ENCODE peak calls at places on chromosomes 3 and 15, in four cellular contexts. One of them, this sample, is unnamed.

GRCh38 chr3:79461129-79461792 is 306.5 kb downstream of the ROBO1 start:
- DNase-seq in SK-N-SH: peak; percentile 3
- DNase-seq in HFFc6: no peak
- DNase-seq in WERI-Rb-1: no peak
- DNase-seq in this sample: no peak

GRCh38 chr3:17910922-17911321 is 168.5 kb upstream of the TBC1D5 start:
- DNase-seq in HFFc6: no peak
- DNase-seq in SK-N-SH: no peak
- DNase-seq in WERI-Rb-1: no peak
- DNase-seq in this sample: no peak

GRCh38 chr3:156492801-156493261 is 62.1 kb downstream of the SSR3 start:
- DNase-seq in HFFc6: no peak
- DNase-seq in SK-N-SH: no peak
- DNase-seq in WERI-Rb-1: no peak
- DNase-seq in this sample: no peak

GRCh38 chr3:126982522-126983175 is at the start of gene PLXNA1:
- DNase-seq in SK-N-SH: peak; percentile 97
- DNase-seq in HFFc6: peak; percentile 55
- DNase-seq in WERI-Rb-1: peak; percentile 75
- DNase-seq in this sample: peak; percentile 86

GRCh38 chr3:50587806-50588758 is 18.8 kb downstream of the HEMK1 start:
- DNase-seq in SK-N-SH: no peak
- DNase-seq in HFFc6: no peak
- DNase-seq in WERI-Rb-1: no peak
- DNase-seq in this sample: no peak

GRCh38 chr3:24141548-24141947 is 196.5 kb downstream of the NR1D2 start:
- DNase-seq in HFFc6: no peak
- DNase-seq in SK-N-SH: no peak
- DNase-seq in WERI-Rb-1: no peak
- DNase-seq in this sample: no peak

GRCh38 chr3:116394365-116394764 is 50.9 kb downstream of the LSAMP start:
- DNase-seq in HFFc6: no peak
- DNase-seq in WERI-Rb-1: no peak
- DNase-seq in SK-N-SH: no peak
- DNase-seq in this sample: no peak

GRCh38 chr3:178325330-178325729 is 210.9 kb upstream of the KCNMB2 start:
- DNase-seq in WERI-Rb-1: no peak
- DNase-seq in HFFc6: peak; percentile 49
- DNase-seq in SK-N-SH: peak; percentile 22
- DNase-seq in this sample: no peak

GRCh38 chr15:57758556-57758955 is 52.0 kb downstream of the POLR2M start:
- DNase-seq in WERI-Rb-1: no peak
- DNase-seq in SK-N-SH: no peak
- DNase-seq in HFFc6: no peak
- DNase-seq in this sample: no peak

GRCh38 chr15:56052389-56053045 is 59.1 kb upstream of the NEDD4 start:
- DNase-seq in WERI-Rb-1: no peak
- DNase-seq in HFFc6: peak; percentile 57
- DNase-seq in SK-N-SH: peak; percentile 36
- DNase-seq in this sample: peak; percentile 29

GRCh38 chr3:18046131-18046530 is 303.7 kb upstream of the TBC1D5 start:
- DNase-seq in HFFc6: peak; percentile 8
- DNase-seq in SK-N-SH: no peak
- DNase-seq in WERI-Rb-1: no peak
- DNase-seq in this sample: no peak

GRCh38 chr3:126208182-126208581 is 27.8 kb upstream of the ALDH1L1 start:
- DNase-seq in HFFc6: peak; percentile 45
- DNase-seq in SK-N-SH: no peak
- DNase-seq in WERI-Rb-1: no peak
- DNase-seq in this sample: no peak

GRCh38 chr3:114356084-114357009 is 62.5 kb downstream of the TIGIT start:
- DNase-seq in HFFc6: no peak
- DNase-seq in WERI-Rb-1: no peak
- DNase-seq in SK-N-SH: no peak
- DNase-seq in this sample: no peak

GRCh38 chr3:3589715-3590130 is 209.5 kb upstream of the LRRN1 start:
- DNase-seq in WERI-Rb-1: no peak
- DNase-seq in HFFc6: no peak
- DNase-seq in SK-N-SH: no peak
- DNase-seq in this sample: no peak

GRCh38 chr15:79430901-79431635 is 1.1 kb upstream of the MINAR1 start:
- DNase-seq in WERI-Rb-1: no peak
- DNase-seq in SK-N-SH: no peak
- DNase-seq in HFFc6: no peak
- DNase-seq in this sample: no peak

GRCh38 chr3:32733631-32734229 is 48.7 kb downstream of the CNOT10 start:
- DNase-seq in WERI-Rb-1: no peak
- DNase-seq in SK-N-SH: peak; percentile 56
- DNase-seq in HFFc6: peak; percentile 43
- DNase-seq in this sample: no peak

GRCh38 chr3:99529265-99529664 is 109.1 kb upstream of the COL8A1 start:
- DNase-seq in WERI-Rb-1: no peak
- DNase-seq in SK-N-SH: no peak
- DNase-seq in HFFc6: peak; percentile 20
- DNase-seq in this sample: no peak

GRCh38 chr15:77083381-77084160 is 12.7 kb upstream of the TSPAN3 start:
- DNase-seq in WERI-Rb-1: no peak
- DNase-seq in HFFc6: no peak
- DNase-seq in SK-N-SH: peak; percentile 79
- DNase-seq in this sample: no peak

GRCh38 chr15:79436037-79436780 is 4.1 kb downstream of the MINAR1 start:
- DNase-seq in HFFc6: no peak
- DNase-seq in SK-N-SH: no peak
- DNase-seq in WERI-Rb-1: no peak
- DNase-seq in this sample: no peak

GRCh38 chr3:124837730-124838186 is 49.4 kb downstream of the ITGB5 start:
- DNase-seq in WERI-Rb-1: no peak
- DNase-seq in SK-N-SH: peak; percentile 82
- DNase-seq in HFFc6: peak; percentile 24
- DNase-seq in this sample: no peak

GRCh38 chr3:68560728-68561127 is 371.6 kb downstream of the TAFA4 start:
- DNase-seq in HFFc6: no peak
- DNase-seq in SK-N-SH: no peak
- DNase-seq in WERI-Rb-1: no peak
- DNase-seq in this sample: no peak

GRCh38 chr3:127722928-127723603 is 50.3 kb downstream of the ABTB1 start:
- DNase-seq in WERI-Rb-1: peak; percentile 67
- DNase-seq in HFFc6: no peak
- DNase-seq in SK-N-SH: peak; percentile 54
- DNase-seq in this sample: no peak

GRCh38 chr3:127431066-127431465 is 143.2 kb upstream of the PRR20G start:
- DNase-seq in WERI-Rb-1: no peak
- DNase-seq in SK-N-SH: peak; percentile 69
- DNase-seq in HFFc6: no peak
- DNase-seq in this sample: no peak

GRCh38 chr15:30940359-30940758 is 36.6 kb downstream of the FAN1 start:
- DNase-seq in SK-N-SH: no peak
- DNase-seq in WERI-Rb-1: no peak
- DNase-seq in HFFc6: no peak
- DNase-seq in this sample: no peak

GRCh38 chr15:30941520-30941919 is 37.8 kb downstream of the FAN1 start:
- DNase-seq in SK-N-SH: no peak
- DNase-seq in WERI-Rb-1: peak; percentile 16
- DNase-seq in HFFc6: no peak
- DNase-seq in this sample: no peak

GRCh38 chr15:30939161-30939560 is 35.4 kb downstream of the FAN1 start:
- DNase-seq in HFFc6: no peak
- DNase-seq in WERI-Rb-1: no peak
- DNase-seq in SK-N-SH: no peak
- DNase-seq in this sample: no peak

DNA sequence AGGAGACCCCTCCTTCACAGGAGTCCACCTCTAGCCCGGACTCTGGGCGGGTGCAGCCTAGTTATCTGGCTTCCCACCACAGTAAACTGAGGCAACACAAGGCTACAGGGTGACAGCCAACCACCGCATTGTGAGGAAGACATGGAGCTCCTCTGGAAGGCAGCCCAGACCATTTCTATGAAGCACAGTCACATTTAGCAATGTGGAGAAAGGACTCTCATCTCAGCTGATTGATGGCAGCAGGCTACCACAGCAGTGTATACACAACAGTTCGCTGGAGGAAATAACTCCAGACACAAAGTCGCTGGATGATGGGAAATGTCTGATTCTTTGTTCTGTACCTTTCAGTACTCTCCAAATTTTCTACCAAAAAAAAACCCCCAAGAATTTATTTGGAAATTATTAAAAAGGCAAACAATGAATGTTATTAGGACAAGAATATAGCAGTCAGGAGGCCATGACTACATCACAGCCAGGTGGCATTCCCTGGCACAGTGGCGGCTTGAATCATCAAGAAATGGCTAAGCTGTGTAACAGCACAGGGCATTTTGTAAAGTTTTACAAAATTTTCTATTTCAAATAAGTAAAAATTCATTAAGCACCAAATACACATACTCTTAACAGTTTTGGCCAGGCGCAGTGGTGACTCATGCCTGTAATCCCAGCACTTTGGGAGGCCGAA is 40.1 kb downstream of the FAN1 start:
- DNase-seq in SK-N-SH: no peak
- DNase-seq in HFFc6: no peak
- DNase-seq in WERI-Rb-1: no peak
- DNase-seq in this sample: no peak
- TF ChIP-seq CTCF in SK-N-SH: no peak
- TF ChIP-seq CTCF in HFFc6: no peak
- TF ChIP-seq CTCF in WERI-Rb-1: no peak
- TF ChIP-seq CTCF in this sample: no peak

DNA sequence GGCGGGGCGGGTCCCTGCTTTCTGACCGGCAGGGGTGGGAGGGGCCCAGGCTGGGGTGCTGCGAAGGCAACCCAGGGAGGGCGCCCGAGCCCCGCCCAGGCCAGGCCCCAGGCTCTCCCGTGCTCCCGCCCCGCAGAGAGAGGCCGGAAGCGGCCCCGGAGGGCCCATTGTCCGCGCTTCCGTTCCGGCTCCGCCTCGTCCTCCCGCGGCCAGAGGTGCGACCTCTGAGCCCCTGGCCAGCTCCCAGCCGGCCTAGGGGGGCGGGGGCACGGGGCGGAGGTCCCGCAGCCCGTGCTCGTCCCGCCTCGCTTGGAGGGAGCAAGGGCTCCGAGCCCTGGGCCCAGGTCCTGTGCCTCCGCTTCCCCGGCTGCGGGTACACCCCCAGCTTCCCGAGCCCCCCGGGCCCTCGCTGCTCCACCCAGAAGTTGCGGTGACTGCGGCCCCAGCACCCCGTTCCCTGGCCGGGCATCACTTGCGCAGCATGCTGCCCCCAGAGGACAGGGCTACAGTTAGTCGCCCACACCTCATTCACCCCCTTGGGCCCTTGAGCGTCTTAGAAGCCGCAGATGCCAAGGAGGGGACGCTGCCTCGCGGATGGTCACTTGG is 20.4 kb upstream of the PLXND1 start:
- DNase-seq in WERI-Rb-1: peak; percentile 84
- DNase-seq in HFFc6: peak; percentile 73
- DNase-seq in SK-N-SH: peak; percentile 48
- DNase-seq in this sample: peak; percentile 71
- TF ChIP-seq CTCF in WERI-Rb-1: no peak
- TF ChIP-seq CTCF in HFFc6: peak; percentile 45
- TF ChIP-seq CTCF in SK-N-SH: no peak
- TF ChIP-seq CTCF in this sample: no peak

GRCh38 chr3:171833775-171834460 is 9.2 kb upstream of the TMEM212 start:
- DNase-seq in SK-N-SH: no peak
- DNase-seq in HFFc6: peak; percentile 43
- DNase-seq in WERI-Rb-1: no peak
- DNase-seq in this sample: no peak
- TF ChIP-seq CTCF in SK-N-SH: peak; percentile 58
- TF ChIP-seq CTCF in HFFc6: peak; percentile 72
- TF ChIP-seq CTCF in WERI-Rb-1: peak; percentile 35
- TF ChIP-seq CTCF in this sample: peak; percentile 40

DNA sequence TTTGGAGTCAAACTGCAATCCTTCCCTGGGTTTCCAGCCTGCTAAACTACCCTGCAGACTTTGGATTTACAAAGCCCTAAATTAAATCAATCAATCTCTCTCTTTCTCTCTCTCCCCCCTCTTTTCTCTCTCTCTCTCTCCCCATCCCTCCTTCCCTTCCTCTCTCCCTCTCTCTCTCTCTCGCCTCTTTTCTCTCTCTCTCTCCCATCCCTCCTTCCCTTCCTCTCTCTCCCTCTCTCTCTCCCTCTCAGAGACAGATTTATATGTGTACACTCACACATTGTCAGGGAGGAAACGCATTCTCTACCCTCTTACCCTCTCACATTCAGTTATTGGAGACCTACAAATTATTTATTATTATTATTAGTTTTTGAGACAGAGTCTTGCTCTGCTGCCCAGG is 47.0 kb downstream of the GRK7 start:
- DNase-seq in WERI-Rb-1: no peak
- DNase-seq in HFFc6: no peak
- DNase-seq in SK-N-SH: no peak
- DNase-seq in this sample: no peak
- TF ChIP-seq CTCF in WERI-Rb-1: no peak
- TF ChIP-seq CTCF in HFFc6: no peak
- TF ChIP-seq CTCF in SK-N-SH: no peak
- TF ChIP-seq CTCF in this sample: no peak

GRCh38 chr3:93973160-93974126 is at the start of gene PROS1:
- DNase-seq in SK-N-SH: peak; percentile 86
- DNase-seq in WERI-Rb-1: peak; percentile 83
- DNase-seq in HFFc6: peak; percentile 44
- DNase-seq in this sample: no peak
- TF ChIP-seq CTCF in SK-N-SH: no peak
- TF ChIP-seq CTCF in WERI-Rb-1: peak; percentile 26
- TF ChIP-seq CTCF in HFFc6: peak; percentile 10
- TF ChIP-seq CTCF in this sample: peak; percentile 7

DNA sequence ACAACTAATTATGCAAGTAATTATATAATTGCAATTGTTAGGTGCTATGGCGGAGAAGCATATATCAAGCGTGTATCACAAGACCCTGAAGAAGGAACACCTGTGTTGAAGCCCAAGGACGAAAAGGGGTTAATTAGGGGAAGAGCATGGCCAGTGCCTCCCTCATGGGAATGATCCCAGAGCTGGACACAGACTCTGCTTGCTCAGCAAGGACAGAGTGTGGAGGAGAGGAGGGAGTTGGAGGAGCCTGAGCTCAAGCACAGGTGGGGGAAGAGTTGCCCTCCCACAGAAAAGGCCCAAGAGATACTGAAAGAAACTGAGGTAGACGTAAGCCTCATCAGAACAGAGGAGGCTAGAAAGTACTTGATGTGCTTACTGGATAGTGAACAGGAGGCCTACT is 423.7 kb downstream of the EPHB1 start:
- DNase-seq in WERI-Rb-1: no peak
- DNase-seq in SK-N-SH: no peak
- DNase-seq in HFFc6: no peak
- DNase-seq in this sample: no peak
- TF ChIP-seq CTCF in WERI-Rb-1: no peak
- TF ChIP-seq CTCF in SK-N-SH: no peak
- TF ChIP-seq CTCF in HFFc6: no peak
- TF ChIP-seq CTCF in this sample: no peak

DNA sequence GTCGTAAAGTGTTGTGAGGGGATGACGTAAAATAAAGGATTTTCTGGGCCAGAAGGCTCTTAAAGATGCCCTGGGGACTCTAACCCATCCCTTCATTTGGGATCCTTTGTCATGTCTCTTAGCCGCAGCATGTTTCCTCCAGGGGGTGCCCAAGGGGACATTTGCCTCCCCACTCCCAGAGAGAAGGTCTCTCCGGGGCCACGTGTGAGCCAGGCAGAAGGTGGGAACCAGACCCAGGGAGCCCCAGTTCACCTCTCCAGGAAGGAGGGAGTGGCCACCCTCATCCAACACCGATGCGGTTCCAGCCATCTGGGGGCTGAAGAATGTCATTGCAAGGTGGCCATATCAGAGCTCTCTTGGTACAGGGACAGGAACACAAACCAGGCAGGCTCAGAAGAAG is 25.2 kb downstream of the ST8SIA2 start:
- DNase-seq in WERI-Rb-1: no peak
- DNase-seq in HFFc6: no peak
- DNase-seq in SK-N-SH: no peak
- DNase-seq in this sample: no peak
- TF ChIP-seq CTCF in WERI-Rb-1: no peak
- TF ChIP-seq CTCF in HFFc6: no peak
- TF ChIP-seq CTCF in SK-N-SH: no peak
- TF ChIP-seq CTCF in this sample: no peak

This sample was measured in D721Med.